ENCODE peak calls at places on chromosomes 11 and 22, in nine cellular contexts. K is body of pancreas, Z is endothelial cell, D is neural crest cell, W is mucosa of descending colon, G is WTC11, B is foreskin fibroblast, Q is tibial artery, E is testis. T is an unnamed sample.

GRCh38 chr11:42273977-42274376 is 814.5 kb upstream of the LRRC4C start:
- DNase-seq in W (no peak), D (no peak), B (no peak), Q (no peak), K (no peak), G (no peak), E (no peak), Z (no peak), T (no peak)

GRCh38 chr11:1660025-1660867 is 30.7 kb downstream of the KRTAP5-5 start:
- DNase-seq in E (peak; percentile 10), Z (no peak), K (no peak), B (no peak), D (no peak), G (no peak), W (no peak), Q (no peak), T (no peak)

GRCh38 chr22:50622723-50623327 is 5.1 kb downstream of the ARSA start:
- DNase-seq in E (no peak), G (no peak), Q (no peak), Z (no peak), W (peak; percentile 94), B (no peak), K (peak; percentile 95), D (no peak), T (no peak)

GRCh38 chr11:35343033-35343598 is 76.2 kb downstream of the SLC1A2 start:
- DNase-seq in D (no peak), B (no peak), G (no peak), W (no peak), Z (no peak), E (no peak), Q (no peak), K (no peak), T (no peak)

GRCh38 chr11:82355313-82355823 is 378.3 kb downstream of the FAM181B start:
- DNase-seq in W (no peak), Q (no peak), Z (no peak), K (no peak), D (no peak), B (no peak), G (no peak), E (no peak), T (no peak)

GRCh38 chr11:100774859-100775258 is 87.8 kb downstream of the ARHGAP42 start:
- DNase-seq in B (no peak), Q (no peak), G (no peak), K (no peak), Z (no peak), E (no peak), W (no peak), D (no peak), T (no peak)

GRCh38 chr11:35166369-35167360 is 27.7 kb downstream of the CD44 start:
- DNase-seq in W (peak; percentile 53), B (peak; percentile 96), G (no peak), K (no peak), Q (peak; percentile 79), E (no peak), D (no peak), Z (no peak), T (no peak)

GRCh38 chr11:110738641-110739040 is 26.4 kb upstream of the ARHGAP20 start:
- DNase-seq in Q (no peak), D (no peak), W (no peak), E (no peak), B (no peak), K (no peak), Z (no peak), G (no peak), T (no peak)

GRCh38 chr11:58958500-58958899 is 19.2 kb downstream of the GLYATL1 start:
- DNase-seq in B (no peak), G (peak; percentile 57), Q (peak; percentile 34), D (no peak), Z (peak; percentile 30), K (peak; percentile 69), E (peak; percentile 60), W (no peak), T (peak; percentile 50)

GRCh38 chr11:72814831-72815618 is 814 bp downstream of the ATG16L2 start:
- DNase-seq in K (peak; percentile 51), W (peak; percentile 77), Z (peak; percentile 66), E (no peak), Q (peak; percentile 53), G (peak; percentile 68), B (peak; percentile 45), D (no peak), T (peak; percentile 64)

GRCh38 chr11:124867700-124868099 is 2.5 kb downstream of the ROBO3 start:
- DNase-seq in D (no peak), Z (no peak), W (no peak), Q (no peak), B (no peak), K (peak; percentile 24), E (no peak), G (peak; percentile 58), T (peak; percentile 59)

GRCh38 chr22:29703595-29704195 is 16.1 kb upstream of the CABP7 start:
- DNase-seq in B (no peak), Q (no peak), D (no peak), W (no peak), E (no peak), G (no peak), Z (no peak), K (no peak), T (no peak)

GRCh38 chr11:2944953-2945756 is 15.9 kb upstream of the PHLDA2 start:
- DNase-seq in G (peak; percentile 76), Z (peak; percentile 68), W (peak; percentile 92), Q (peak; percentile 94), B (peak; percentile 90), E (peak; percentile 94), K (peak; percentile 88), D (peak; percentile 50), T (peak; percentile 18)

GRCh38 chr11:2801711-2802388 is 83.7 kb downstream of the CDKN1C start:
- DNase-seq in D (no peak), K (no peak), B (no peak), Q (peak; percentile 10), W (peak; percentile 23), G (peak; percentile 10), Z (no peak), E (peak; percentile 10), T (no peak)

GRCh38 chr11:83241291-83241946 is 44.7 kb downstream of the CCDC90B start:
- DNase-seq in K (peak; percentile 83), D (peak; percentile 46), B (peak; percentile 48), W (no peak), Q (peak; percentile 45), Z (peak; percentile 64), G (peak; percentile 45), E (peak; percentile 80), T (peak; percentile 16)

GRCh38 chr11:8085006-8085645 is 4.1 kb downstream of the TUB start:
- DNase-seq in B (no peak), Q (no peak), G (no peak), D (no peak), Z (no peak), E (no peak), W (no peak), K (no peak), T (no peak)

GRCh38 chr11:8087756-8088155 is 6.7 kb downstream of the TUB start:
- DNase-seq in E (no peak), Z (no peak), D (no peak), K (no peak), Q (no peak), G (no peak), W (no peak), B (no peak), T (no peak)

GRCh38 chr11:8086001-8086479 is 5.0 kb downstream of the TUB start:
- DNase-seq in Z (no peak), Q (no peak), E (no peak), W (no peak), B (no peak), K (no peak), G (no peak), D (no peak), T (no peak)

GRCh38 chr11:8086571-8086970 is 5.6 kb downstream of the TUB start:
- DNase-seq in D (no peak), K (no peak), G (no peak), E (no peak), Z (no peak), W (no peak), Q (no peak), B (no peak), T (no peak)

GRCh38 chr11:8087185-8087584 is 6.2 kb downstream of the TUB start:
- DNase-seq in E (peak; percentile 49), Z (peak; percentile 29), K (no peak), D (no peak), B (no peak), Q (no peak), G (peak; percentile 59), W (no peak), T (no peak)
- TF ChIP-seq CTCF in E (no peak), Z (peak; percentile 32), K (no peak), D (no peak), B (no peak), Q (no peak), G (peak; percentile 14), W (no peak), T (no peak)

GRCh38 chr22:17633998-17634323 is 4.6 kb upstream of the BCL2L13 start:
- DNase-seq in E (no peak), W (no peak), D (no peak), Q (no peak), B (no peak), K (no peak), Z (no peak), G (no peak), T (no peak)

GRCh38 chr22:17638182-17638431 is 450 bp upstream of the BCL2L13 start:
- DNase-seq in D (no peak), W (no peak), Z (no peak), K (no peak), E (peak; percentile 66), Q (peak; percentile 32), G (no peak), B (no peak), T (no peak)

GRCh38 chr22:17634696-17635095 is 3.9 kb upstream of the BCL2L13 start:
- DNase-seq in W (no peak), K (no peak), D (no peak), Q (no peak), B (no peak), G (no peak), Z (no peak), E (no peak), T (no peak)

GRCh38 chr22:17637490-17638181 is 921 bp upstream of the BCL2L13 start:
- DNase-seq in W (no peak), K (no peak), D (no peak), E (peak; percentile 76), Q (no peak), Z (no peak), G (no peak), B (no peak), T (no peak)

GRCh38 chr22:17638432-17639237 is at the start of gene BCL2L13:
- DNase-seq in G (peak; percentile 94), Z (peak; percentile 88), W (peak; percentile 96), Q (peak; percentile 89), B (peak; percentile 91), E (peak; percentile 95), D (peak; percentile 76), K (peak; percentile 95), T (peak; percentile 94)
- TF ChIP-seq CTCF in G (no peak), Z (no peak), W (no peak), Q (peak; percentile 24), B (no peak), E (no peak), D (peak; percentile 17), K (peak; percentile 29), T (no peak)

GRCh38 chr22:24178502-24179440 is 2.5 kb upstream of the SUSD2 start:
- DNase-seq in G (peak; percentile 58), B (no peak), D (no peak), Z (no peak), Q (no peak), W (no peak), K (no peak), E (no peak), T (no peak)
- TF ChIP-seq CTCF in G (peak; percentile 19), B (peak; percentile 50), D (peak; percentile 48), Z (peak; percentile 19), Q (no peak), W (no peak), K (no peak), E (no peak), T (peak; percentile 29)

GRCh38 chr11:43708776-43709175 is 28.2 kb downstream of the HSD17B12 start:
- DNase-seq in G (no peak), E (no peak), D (no peak), Q (no peak), Z (no peak), B (no peak), W (no peak), K (no peak), T (no peak)
- TF ChIP-seq CTCF in G (no peak), E (no peak), D (peak; percentile 34), Q (peak; percentile 32), Z (no peak), B (no peak), W (no peak), K (peak; percentile 21), T (no peak)